ENCODE peak calls at places on chromosomes 4 and X, in ten cellular contexts. C is colonic mucosa; U is ELR; X is COR-L47; V is activated T-cell treated with anti-CD3 and anti-CD28 coated beads, Interleukin-2, amount 50 U/mL, for 24 hours; I is tibial artery; Q is tibial nerve; P is HT1080; L is H54; B is GM23248. W is an unnamed sample.

GRCh38 chr4:35772291-35772690 is 472.0 kb downstream of the ARAP2 start:
- DNase-seq in V (no peak), P (peak; percentile 92), I (no peak), L (peak; percentile 19), Q (no peak), C (no peak), B (no peak), U (peak; percentile 92), X (no peak), W (no peak)

GRCh38 chr4:94653095-94653649 is 104.6 kb upstream of the BMPR1B start:
- DNase-seq in L (no peak), V (no peak), I (no peak), P (no peak), X (no peak), B (no peak), C (no peak), Q (no peak), U (no peak), W (no peak)

GRCh38 chrX:17214962-17215361 is 160.0 kb upstream of the NHS start:
- DNase-seq in U (no peak), X (no peak), V (no peak), L (no peak), B (no peak), Q (no peak), P (no peak), C (no peak), I (no peak), W (no peak)

GRCh38 chr4:39932776-39933402 is 44.8 kb downstream of the PDS5A start:
- DNase-seq in V (no peak), U (no peak), C (no peak), Q (no peak), X (no peak), B (no peak), P (no peak), L (no peak), I (no peak), W (no peak)

GRCh38 chrX:51569561-51569960 is 49.2 kb downstream of the CENPVL3 start:
- DNase-seq in U (peak; percentile 26), X (no peak), V (no peak), Q (no peak), P (no peak), I (no peak), B (peak; percentile 3), C (no peak), L (no peak), W (no peak)

GRCh38 chrX:130770615-130771014 is 132.4 kb downstream of the ENOX2 start:
- DNase-seq in B (peak; percentile 81), Q (no peak), I (no peak), V (no peak), L (peak; percentile 24), P (peak; percentile 88), C (no peak), U (peak; percentile 88), X (no peak), W (no peak)

GRCh38 chr4:20646287-20646686 is 54.0 kb upstream of the PACRGL start:
- DNase-seq in Q (no peak), I (no peak), B (no peak), U (no peak), X (no peak), P (no peak), L (no peak), V (no peak), C (no peak), W (no peak)

GRCh38 chrX:617891-618290 is 12.7 kb upstream of the SHOX start:
- DNase-seq in Q (no peak), V (no peak), L (no peak), P (no peak), B (no peak), U (no peak), X (no peak), C (no peak), I (no peak), W (no peak)

GRCh38 chr4:108415389-108415788 is 205.0 kb upstream of the RPL34 start:
- DNase-seq in I (no peak), Q (no peak), P (no peak), X (no peak), V (no peak), B (no peak), C (no peak), L (no peak), U (no peak), W (no peak)

GRCh38 chr4:1199556-1200331 is 27.4 kb upstream of the SPON2 start:
- DNase-seq in C (peak; percentile 19), B (no peak), I (no peak), Q (no peak), L (no peak), V (peak; percentile 21), P (no peak), U (no peak), X (no peak), W (no peak)

GRCh38 chrX:267771-268261 is 13.4 kb upstream of the PLCXD1 start:
- DNase-seq in U (no peak), C (peak; percentile 60), L (no peak), Q (peak; percentile 3), B (no peak), X (no peak), I (peak; percentile 3), V (no peak), P (no peak), W (peak; percentile 29)

GRCh38 chr4:35300996-35301774 is 943.1 kb downstream of the ARAP2 start:
- DNase-seq in C (no peak), U (no peak), P (no peak), B (no peak), X (no peak), L (no peak), V (no peak), Q (no peak), I (no peak), W (no peak)

GRCh38 chr4:53169695-53170617 is 195.9 kb downstream of the SCFD2 start:
- DNase-seq in Q (no peak), C (no peak), V (no peak), X (no peak), I (no peak), P (no peak), L (no peak), U (no peak), B (no peak), W (no peak)

GRCh38 chrX:96147645-96148044 is 537.0 kb upstream of the DIAPH2 start:
- DNase-seq in P (no peak), X (no peak), V (no peak), I (no peak), Q (no peak), B (no peak), L (no peak), C (no peak), U (no peak), W (no peak)

GRCh38 chr4:36601864-36602263 is 320.4 kb downstream of the DTHD1 start:
- DNase-seq in U (no peak), X (no peak), L (no peak), I (no peak), P (no peak), Q (no peak), V (no peak), B (no peak), C (no peak), W (no peak)

GRCh38 chr4:48896845-48897244 is 9.7 kb downstream of the OCIAD2 start:
- DNase-seq in C (no peak), X (no peak), B (no peak), I (no peak), L (no peak), V (no peak), U (no peak), Q (no peak), P (no peak), W (no peak)

GRCh38 chrX:39819921-39820849 is 277.6 kb downstream of the BCOR start:
- DNase-seq in B (no peak), U (no peak), Q (peak; percentile 6), V (peak; percentile 50), P (no peak), I (no peak), C (no peak), L (no peak), X (no peak), W (no peak)